ENCODE peak calls at places on chromosome 9, in four cellular contexts. P is left cardiac atrium; Z is adipocyte; C is naive thymus-derived CD4-positive, alpha-beta T cell. I is an unnamed sample.

GRCh38 chr9:133854785-133855184 is 116.6 kb upstream of the SARDH start:
- DNase-seq in P (no peak), Z (no peak), C (no peak), I (no peak)

GRCh38 chr9:121887553-121888437 is 205.3 kb downstream of the TTLL11 start:
- DNase-seq in P (no peak), Z (no peak), C (no peak), I (no peak)

GRCh38 chr9:129336601-129337286 is 158.7 kb upstream of the IER5L start:
- DNase-seq in P (no peak), Z (peak), C (peak), I (peak)

GRCh38 chr9:128323192-128323730 is 622 bp downstream of the COQ4 start:
- DNase-seq in P (no peak), Z (peak), C (no peak), I (no peak)

GRCh38 chr9:111414406-111414805 is 69.8 kb downstream of the ECPAS start:
- DNase-seq in P (no peak), Z (no peak), C (no peak), I (no peak)

GRCh38 chr9:137276757-137277328 is 683 bp upstream of the TOR4A start:
- DNase-seq in P (peak), Z (peak), C (no peak), I (peak)

GRCh38 chr9:129052592-129052991 is 16.2 kb downstream of the MIGA2 start:
- DNase-seq in P (peak), Z (no peak), C (no peak), I (no peak)

GRCh38 chr9:138053321-138053868 is 175.8 kb downstream of the CACNA1B start:
- DNase-seq in P (no peak), Z (no peak), C (no peak), I (no peak)

GRCh38 chr9:113528811-113529210 is 65.3 kb downstream of the RGS3 start:
- DNase-seq in P (no peak), Z (no peak), C (no peak), I (no peak)

GRCh38 chr9:30198463-30199309 is 2185.8 kb upstream of the ACO1 start:
- DNase-seq in P (no peak), Z (no peak), C (no peak), I (no peak)

GRCh38 chr9:34185778-34186551 is 7.1 kb downstream of the UBAP1 start:
- DNase-seq in P (peak), Z (peak), C (no peak), I (peak)

GRCh38 chr9:131545003-131545785 is at the start of gene PRRT1B:
- DNase-seq in P (no peak), Z (no peak), C (no peak), I (no peak)